ENCODE peak calls at places on chromosome 14, in eight cellular contexts. One of them, this sample, is unnamed.
A peak's percentile ranks its signal among the peaks of the same experiment; 100 is the strongest.

GRCh38 chr14:67221248-67221981 is 19.8 kb upstream of the PALS1 start:
- DNase-seq in type B pancreatic cell: no peak
- DNase-seq in stimulated activated CD8-positive, alpha-beta memory T cell treated with anti-CD3 and anti-CD28 coated beads, Interleukin-12 subunit alpha, Interleukin-12 subunit beta, amount 100 ng/mL, for 4 hours: no peak
- DNase-seq in HCT116: peak; percentile 6
- DNase-seq in K562: no peak
- DNase-seq in cardiac septum: no peak
- DNase-seq in lower lobe of right lung: no peak
- DNase-seq in foreskin fibroblast: peak; percentile 57
- DNase-seq in this sample: peak; percentile 89

GRCh38 chr14:73913256-73913655 is 26.6 kb downstream of the ZNF410 start:
- DNase-seq in cardiac septum: no peak
- DNase-seq in lower lobe of right lung: no peak
- DNase-seq in K562: no peak
- DNase-seq in foreskin fibroblast: no peak
- DNase-seq in stimulated activated CD8-positive, alpha-beta memory T cell treated with anti-CD3 and anti-CD28 coated beads, Interleukin-12 subunit alpha, Interleukin-12 subunit beta, amount 100 ng/mL, for 4 hours: no peak
- DNase-seq in type B pancreatic cell: no peak
- DNase-seq in HCT116: no peak
- DNase-seq in this sample: peak; percentile 90

GRCh38 chr14:86055512-86055911 is 525.6 kb downstream of the FLRT2 start:
- DNase-seq in K562: no peak
- DNase-seq in stimulated activated CD8-positive, alpha-beta memory T cell treated with anti-CD3 and anti-CD28 coated beads, Interleukin-12 subunit alpha, Interleukin-12 subunit beta, amount 100 ng/mL, for 4 hours: no peak
- DNase-seq in type B pancreatic cell: no peak
- DNase-seq in HCT116: no peak
- DNase-seq in foreskin fibroblast: peak; percentile 42
- DNase-seq in cardiac septum: no peak
- DNase-seq in lower lobe of right lung: no peak
- DNase-seq in this sample: peak; percentile 61

GRCh38 chr14:56248442-56248841 is 130.2 kb downstream of the PELI2 start:
- DNase-seq in lower lobe of right lung: no peak
- DNase-seq in K562: no peak
- DNase-seq in foreskin fibroblast: no peak
- DNase-seq in type B pancreatic cell: no peak
- DNase-seq in HCT116: no peak
- DNase-seq in stimulated activated CD8-positive, alpha-beta memory T cell treated with anti-CD3 and anti-CD28 coated beads, Interleukin-12 subunit alpha, Interleukin-12 subunit beta, amount 100 ng/mL, for 4 hours: no peak
- DNase-seq in cardiac septum: no peak
- DNase-seq in this sample: no peak

GRCh38 chr14:23301969-23302289 is 730 bp downstream of the PPP1R3E start:
- DNase-seq in lower lobe of right lung: no peak
- DNase-seq in stimulated activated CD8-positive, alpha-beta memory T cell treated with anti-CD3 and anti-CD28 coated beads, Interleukin-12 subunit alpha, Interleukin-12 subunit beta, amount 100 ng/mL, for 4 hours: no peak
- DNase-seq in type B pancreatic cell: no peak
- DNase-seq in HCT116: no peak
- DNase-seq in foreskin fibroblast: no peak
- DNase-seq in K562: no peak
- DNase-seq in cardiac septum: no peak
- DNase-seq in this sample: no peak

GRCh38 chr14:72755766-72756165 is 138.1 kb downstream of the DPF3 start:
- DNase-seq in K562: no peak
- DNase-seq in lower lobe of right lung: no peak
- DNase-seq in stimulated activated CD8-positive, alpha-beta memory T cell treated with anti-CD3 and anti-CD28 coated beads, Interleukin-12 subunit alpha, Interleukin-12 subunit beta, amount 100 ng/mL, for 4 hours: no peak
- DNase-seq in type B pancreatic cell: no peak
- DNase-seq in HCT116: no peak
- DNase-seq in foreskin fibroblast: peak; percentile 67
- DNase-seq in cardiac septum: no peak
- DNase-seq in this sample: no peak

GRCh38 chr14:104139460-104140212 is 1.2 kb downstream of the KIF26A start:
- DNase-seq in stimulated activated CD8-positive, alpha-beta memory T cell treated with anti-CD3 and anti-CD28 coated beads, Interleukin-12 subunit alpha, Interleukin-12 subunit beta, amount 100 ng/mL, for 4 hours: no peak
- DNase-seq in cardiac septum: no peak
- DNase-seq in foreskin fibroblast: no peak
- DNase-seq in K562: no peak
- DNase-seq in type B pancreatic cell: no peak
- DNase-seq in lower lobe of right lung: peak; percentile 41
- DNase-seq in HCT116: no peak
- DNase-seq in this sample: no peak

GRCh38 chr14:77027538-77028383 is 747 bp downstream of the IRF2BPL start:
- DNase-seq in K562: peak; percentile 78
- DNase-seq in lower lobe of right lung: peak; percentile 84
- DNase-seq in cardiac septum: peak; percentile 91
- DNase-seq in foreskin fibroblast: peak; percentile 93
- DNase-seq in type B pancreatic cell: peak; percentile 83
- DNase-seq in stimulated activated CD8-positive, alpha-beta memory T cell treated with anti-CD3 and anti-CD28 coated beads, Interleukin-12 subunit alpha, Interleukin-12 subunit beta, amount 100 ng/mL, for 4 hours: peak; percentile 64
- DNase-seq in HCT116: no peak
- DNase-seq in this sample: peak; percentile 79

GRCh38 chr14:78997811-78998210 is 827.6 kb downstream of the NRXN3 start:
- DNase-seq in lower lobe of right lung: no peak
- DNase-seq in type B pancreatic cell: no peak
- DNase-seq in K562: no peak
- DNase-seq in foreskin fibroblast: peak; percentile 30
- DNase-seq in stimulated activated CD8-positive, alpha-beta memory T cell treated with anti-CD3 and anti-CD28 coated beads, Interleukin-12 subunit alpha, Interleukin-12 subunit beta, amount 100 ng/mL, for 4 hours: no peak
- DNase-seq in HCT116: no peak
- DNase-seq in cardiac septum: no peak
- DNase-seq in this sample: peak; percentile 44

This sample was measured in amniotic epithelial cell.